ENCODE peak calls at places on chromosomes 1 and 21, in eight cellular contexts. M, G, B, X, W, T, S and R are unnamed samples.

GRCh38 chr1:248618119-248618518 is 16.8 kb downstream of the OR2T11 start:
- DNase-seq in W (no peak), G (no peak), T (no peak), B (no peak), M (no peak), S (no peak), X (no peak), R (no peak)

GRCh38 chr1:22930235-22930912 is 42.3 kb downstream of the LACTBL1 start:
- DNase-seq in S (no peak), X (peak; percentile 49), W (peak; percentile 48), B (peak; percentile 9), T (peak; percentile 12), M (peak; percentile 91), G (no peak), R (no peak)

GRCh38 chr1:245704765-245705164 is 550.0 kb downstream of the KIF26B start:
- DNase-seq in S (no peak), G (no peak), B (no peak), W (no peak), M (no peak), X (peak; percentile 60), T (no peak), R (peak; percentile 26)

GRCh38 chr21:33290441-33290840 is 24.3 kb downstream of the IL10RB start:
- DNase-seq in W (no peak), B (no peak), T (no peak), M (no peak), G (no peak), S (no peak), X (no peak), R (no peak)

GRCh38 chr1:30257322-30257721 is 466.1 kb downstream of the MATN1 start:
- DNase-seq in M (no peak), X (no peak), W (no peak), S (no peak), B (no peak), T (no peak), G (no peak), R (no peak)

GRCh38 chr1:208154040-208154439 is 90.1 kb downstream of the PLXNA2 start:
- DNase-seq in M (no peak), W (no peak), S (no peak), X (no peak), T (no peak), G (no peak), B (no peak), R (no peak)

GRCh38 chr1:24406783-24407182 is 6.8 kb downstream of the STPG1 start:
- DNase-seq in X (no peak), G (no peak), W (no peak), S (no peak), T (no peak), M (no peak), B (no peak), R (no peak)

GRCh38 chr1:116260621-116261020 is 112.4 kb upstream of the ATP1A1 start:
- DNase-seq in S (no peak), M (no peak), G (no peak), W (no peak), B (no peak), X (no peak), T (no peak), R (no peak)

GRCh38 chr1:200512191-200512590 is 102.4 kb upstream of the ZNF281 start:
- DNase-seq in T (no peak), W (no peak), M (no peak), S (no peak), X (peak; percentile 57), B (no peak), G (no peak), R (peak; percentile 37)